ENCODE peak calls at places on chromosomes 1 and 21, in ten cellular contexts. One of them, this sample, is unnamed.

GRCh38 chr1:228236744-228237143 is 28.9 kb downstream of the OBSCN start:
- DNase-seq in fibroblast of lung: peak
- DNase-seq in osteoblast: peak
- DNase-seq in lower leg skin: peak
- DNase-seq in adrenal gland: peak
- DNase-seq in psoas muscle: no peak
- DNase-seq in RWPE1: peak
- DNase-seq in B cell: no peak
- DNase-seq in glutamatergic neuron: no peak
- DNase-seq in GM20000: peak
- DNase-seq in this sample: no peak

GRCh38 chr1:243438815-243439214 is 183.0 kb downstream of the SDCCAG8 start:
- DNase-seq in glutamatergic neuron: no peak
- DNase-seq in osteoblast: no peak
- DNase-seq in adrenal gland: no peak
- DNase-seq in RWPE1: no peak
- DNase-seq in fibroblast of lung: peak
- DNase-seq in psoas muscle: no peak
- DNase-seq in lower leg skin: no peak
- DNase-seq in B cell: no peak
- DNase-seq in GM20000: no peak
- DNase-seq in this sample: no peak

GRCh38 chr21:43194303-43195130 is 25.7 kb downstream of the CRYAA start:
- DNase-seq in adrenal gland: no peak
- DNase-seq in osteoblast: peak
- DNase-seq in lower leg skin: peak
- DNase-seq in glutamatergic neuron: no peak
- DNase-seq in psoas muscle: no peak
- DNase-seq in fibroblast of lung: no peak
- DNase-seq in B cell: no peak
- DNase-seq in RWPE1: no peak
- DNase-seq in GM20000: peak
- DNase-seq in this sample: no peak

GRCh38 chr1:50080904-50081586 is 27.7 kb upstream of the ELAVL4 start:
- DNase-seq in fibroblast of lung: peak
- DNase-seq in RWPE1: no peak
- DNase-seq in GM20000: peak
- DNase-seq in B cell: no peak
- DNase-seq in lower leg skin: no peak
- DNase-seq in glutamatergic neuron: peak
- DNase-seq in psoas muscle: no peak
- DNase-seq in osteoblast: no peak
- DNase-seq in adrenal gland: peak
- DNase-seq in this sample: no peak

GRCh38 chr1:9553736-9554144 is 14.5 kb downstream of the SLC25A33 start:
- DNase-seq in adrenal gland: no peak
- DNase-seq in B cell: no peak
- DNase-seq in psoas muscle: no peak
- DNase-seq in lower leg skin: no peak
- DNase-seq in RWPE1: no peak
- DNase-seq in fibroblast of lung: no peak
- DNase-seq in glutamatergic neuron: no peak
- DNase-seq in osteoblast: no peak
- DNase-seq in GM20000: no peak
- DNase-seq in this sample: no peak

GRCh38 chr1:153428073-153428638 is 11.8 kb downstream of the S100A7A start:
- DNase-seq in RWPE1: no peak
- DNase-seq in fibroblast of lung: no peak
- DNase-seq in psoas muscle: no peak
- DNase-seq in adrenal gland: no peak
- DNase-seq in GM20000: no peak
- DNase-seq in osteoblast: no peak
- DNase-seq in lower leg skin: peak
- DNase-seq in B cell: no peak
- DNase-seq in glutamatergic neuron: no peak
- DNase-seq in this sample: no peak

GRCh38 chr1:92822907-92823306 is 8.9 kb upstream of the RPL5 start:
- DNase-seq in glutamatergic neuron: no peak
- DNase-seq in psoas muscle: no peak
- DNase-seq in adrenal gland: peak
- DNase-seq in osteoblast: no peak
- DNase-seq in RWPE1: no peak
- DNase-seq in fibroblast of lung: peak
- DNase-seq in B cell: no peak
- DNase-seq in lower leg skin: no peak
- DNase-seq in GM20000: no peak
- DNase-seq in this sample: no peak

GRCh38 chr1:213615226-213615881 is 372.4 kb upstream of the PROX1 start:
- DNase-seq in RWPE1: no peak
- DNase-seq in GM20000: no peak
- DNase-seq in psoas muscle: no peak
- DNase-seq in osteoblast: no peak
- DNase-seq in B cell: no peak
- DNase-seq in lower leg skin: no peak
- DNase-seq in fibroblast of lung: no peak
- DNase-seq in glutamatergic neuron: no peak
- DNase-seq in adrenal gland: no peak
- DNase-seq in this sample: no peak

DNA sequence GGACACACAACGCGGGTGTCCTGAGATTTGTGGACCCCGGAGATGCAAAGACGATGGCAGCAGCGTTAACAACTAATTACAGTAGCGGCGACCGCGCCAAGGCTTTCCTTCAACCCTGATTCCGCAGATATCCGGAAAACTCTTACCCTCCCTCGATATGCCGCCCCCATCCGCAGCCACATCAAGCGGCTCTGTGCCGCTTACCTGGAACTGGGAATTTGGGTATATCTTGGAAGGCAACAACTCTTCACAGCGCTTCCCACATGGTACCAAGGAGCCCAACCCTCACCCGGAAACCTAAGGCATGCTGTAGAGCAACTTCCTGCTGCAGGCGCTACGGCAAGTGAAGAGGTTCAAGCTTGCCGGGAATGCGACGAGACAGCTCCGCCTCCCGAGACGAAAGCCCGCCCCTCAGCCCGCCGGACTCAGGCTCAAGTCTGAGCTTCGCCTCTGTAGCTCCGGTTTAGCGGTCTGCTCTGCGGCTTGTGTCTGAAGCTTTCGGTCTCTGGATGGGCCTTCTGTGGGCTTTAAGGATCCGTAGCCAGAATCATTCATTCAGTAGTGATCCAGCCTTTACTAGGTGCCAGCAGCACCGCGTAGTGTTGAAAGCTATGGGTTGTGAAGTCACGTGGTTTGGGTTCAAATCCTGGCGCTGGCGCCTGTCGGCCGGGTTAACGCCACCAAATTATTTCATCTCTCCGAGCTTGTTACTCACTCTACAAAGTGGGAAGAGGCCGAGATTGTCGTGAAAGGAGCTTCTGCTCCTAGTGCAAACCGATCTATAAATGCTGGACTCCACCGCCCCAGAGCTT is at the start of gene HEATR1:
- DNase-seq in glutamatergic neuron: peak
- DNase-seq in osteoblast: peak
- DNase-seq in psoas muscle: peak
- DNase-seq in GM20000: peak
- DNase-seq in adrenal gland: peak
- DNase-seq in RWPE1: peak
- DNase-seq in fibroblast of lung: peak
- DNase-seq in lower leg skin: peak
- DNase-seq in B cell: peak
- DNase-seq in this sample: peak
- TF ChIP-seq CTCF in glutamatergic neuron: no peak
- TF ChIP-seq CTCF in osteoblast: no peak
- TF ChIP-seq CTCF in psoas muscle: no peak
- TF ChIP-seq CTCF in GM20000: no peak
- TF ChIP-seq CTCF in adrenal gland: no peak
- TF ChIP-seq CTCF in RWPE1: no peak
- TF ChIP-seq CTCF in fibroblast of lung: peak
- TF ChIP-seq CTCF in lower leg skin: no peak
- TF ChIP-seq CTCF in B cell: no peak
- TF ChIP-seq CTCF in this sample: no peak

GRCh38 chr21:38652396-38652795 is 153.3 kb upstream of the ETS2 start:
- DNase-seq in lower leg skin: no peak
- DNase-seq in fibroblast of lung: no peak
- DNase-seq in osteoblast: no peak
- DNase-seq in glutamatergic neuron: no peak
- DNase-seq in psoas muscle: no peak
- DNase-seq in B cell: no peak
- DNase-seq in GM20000: no peak
- DNase-seq in RWPE1: no peak
- DNase-seq in adrenal gland: no peak
- DNase-seq in this sample: no peak

GRCh38 chr21:38659936-38660332 is 145.8 kb upstream of the ETS2 start:
- DNase-seq in B cell: no peak
- DNase-seq in glutamatergic neuron: no peak
- DNase-seq in lower leg skin: no peak
- DNase-seq in osteoblast: no peak
- DNase-seq in adrenal gland: no peak
- DNase-seq in GM20000: no peak
- DNase-seq in psoas muscle: no peak
- DNase-seq in fibroblast of lung: no peak
- DNase-seq in RWPE1: no peak
- DNase-seq in this sample: no peak

GRCh38 chr21:38649120-38649519 is 150.8 kb upstream of the ERG start:
- DNase-seq in adrenal gland: no peak
- DNase-seq in lower leg skin: no peak
- DNase-seq in osteoblast: no peak
- DNase-seq in B cell: no peak
- DNase-seq in GM20000: no peak
- DNase-seq in fibroblast of lung: no peak
- DNase-seq in psoas muscle: no peak
- DNase-seq in RWPE1: no peak
- DNase-seq in glutamatergic neuron: no peak
- DNase-seq in this sample: no peak

GRCh38 chr21:38651570-38651969 is 153.3 kb upstream of the ERG start:
- DNase-seq in fibroblast of lung: no peak
- DNase-seq in lower leg skin: no peak
- DNase-seq in psoas muscle: no peak
- DNase-seq in RWPE1: no peak
- DNase-seq in glutamatergic neuron: no peak
- DNase-seq in GM20000: no peak
- DNase-seq in osteoblast: no peak
- DNase-seq in B cell: no peak
- DNase-seq in adrenal gland: no peak
- DNase-seq in this sample: no peak

DNA sequence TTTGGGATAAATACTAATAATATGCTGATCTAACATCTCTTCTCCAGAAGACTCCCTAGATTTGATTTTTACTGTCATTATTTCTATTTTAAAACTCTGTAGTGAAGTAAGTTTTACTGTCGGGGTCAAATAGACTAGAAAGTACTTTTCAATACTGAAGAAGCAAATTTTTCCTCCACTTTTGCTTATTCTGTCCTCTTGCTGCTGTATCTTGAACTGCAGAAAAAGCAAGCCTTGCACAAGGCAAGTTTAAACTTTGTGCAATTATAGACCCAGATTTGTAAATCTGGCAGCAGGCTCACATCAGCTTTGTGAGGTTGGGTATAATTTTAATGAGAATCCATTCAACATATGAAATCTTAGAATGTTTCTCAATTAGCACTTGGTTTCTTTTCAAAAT is 151.1 kb upstream of the ETS2 start:
- DNase-seq in osteoblast: no peak
- DNase-seq in adrenal gland: no peak
- DNase-seq in RWPE1: no peak
- DNase-seq in GM20000: no peak
- DNase-seq in glutamatergic neuron: no peak
- DNase-seq in B cell: no peak
- DNase-seq in psoas muscle: no peak
- DNase-seq in lower leg skin: no peak
- DNase-seq in fibroblast of lung: no peak
- DNase-seq in this sample: no peak
- TF ChIP-seq CTCF in osteoblast: peak
- TF ChIP-seq CTCF in adrenal gland: no peak
- TF ChIP-seq CTCF in RWPE1: no peak
- TF ChIP-seq CTCF in GM20000: no peak
- TF ChIP-seq CTCF in glutamatergic neuron: no peak
- TF ChIP-seq CTCF in B cell: no peak
- TF ChIP-seq CTCF in psoas muscle: no peak
- TF ChIP-seq CTCF in lower leg skin: no peak
- TF ChIP-seq CTCF in fibroblast of lung: no peak
- TF ChIP-seq CTCF in this sample: no peak

GRCh38 chr21:37474342-37474741 is 107.8 kb downstream of the DYRK1A start:
- DNase-seq in adrenal gland: no peak
- DNase-seq in glutamatergic neuron: no peak
- DNase-seq in lower leg skin: no peak
- DNase-seq in osteoblast: no peak
- DNase-seq in GM20000: no peak
- DNase-seq in RWPE1: no peak
- DNase-seq in B cell: no peak
- DNase-seq in fibroblast of lung: no peak
- DNase-seq in psoas muscle: no peak
- DNase-seq in this sample: no peak

GRCh38 chr21:37483776-37484175 is 117.2 kb downstream of the DYRK1A start:
- DNase-seq in B cell: no peak
- DNase-seq in psoas muscle: no peak
- DNase-seq in adrenal gland: no peak
- DNase-seq in GM20000: no peak
- DNase-seq in fibroblast of lung: no peak
- DNase-seq in osteoblast: no peak
- DNase-seq in RWPE1: no peak
- DNase-seq in glutamatergic neuron: no peak
- DNase-seq in lower leg skin: no peak
- DNase-seq in this sample: no peak

GRCh38 chr21:37484535-37485474 is 118.2 kb downstream of the DYRK1A start:
- DNase-seq in B cell: no peak
- DNase-seq in lower leg skin: no peak
- DNase-seq in glutamatergic neuron: no peak
- DNase-seq in adrenal gland: no peak
- DNase-seq in psoas muscle: no peak
- DNase-seq in fibroblast of lung: no peak
- DNase-seq in GM20000: no peak
- DNase-seq in osteoblast: no peak
- DNase-seq in RWPE1: no peak
- DNase-seq in this sample: no peak

GRCh38 chr21:37475186-37475868 is 108.8 kb downstream of the DYRK1A start:
- DNase-seq in RWPE1: no peak
- DNase-seq in adrenal gland: no peak
- DNase-seq in B cell: no peak
- DNase-seq in glutamatergic neuron: no peak
- DNase-seq in psoas muscle: no peak
- DNase-seq in osteoblast: no peak
- DNase-seq in fibroblast of lung: no peak
- DNase-seq in GM20000: no peak
- DNase-seq in lower leg skin: no peak
- DNase-seq in this sample: no peak

GRCh38 chr21:37478821-37479220 is 112.2 kb downstream of the DYRK1A start:
- DNase-seq in RWPE1: no peak
- DNase-seq in adrenal gland: no peak
- DNase-seq in glutamatergic neuron: no peak
- DNase-seq in B cell: no peak
- DNase-seq in lower leg skin: no peak
- DNase-seq in osteoblast: no peak
- DNase-seq in psoas muscle: no peak
- DNase-seq in fibroblast of lung: no peak
- DNase-seq in GM20000: no peak
- DNase-seq in this sample: no peak
- TF ChIP-seq CTCF in RWPE1: no peak
- TF ChIP-seq CTCF in adrenal gland: no peak
- TF ChIP-seq CTCF in glutamatergic neuron: no peak
- TF ChIP-seq CTCF in B cell: no peak
- TF ChIP-seq CTCF in lower leg skin: no peak
- TF ChIP-seq CTCF in osteoblast: no peak
- TF ChIP-seq CTCF in psoas muscle: no peak
- TF ChIP-seq CTCF in fibroblast of lung: no peak
- TF ChIP-seq CTCF in GM20000: no peak
- TF ChIP-seq CTCF in this sample: no peak

DNA sequence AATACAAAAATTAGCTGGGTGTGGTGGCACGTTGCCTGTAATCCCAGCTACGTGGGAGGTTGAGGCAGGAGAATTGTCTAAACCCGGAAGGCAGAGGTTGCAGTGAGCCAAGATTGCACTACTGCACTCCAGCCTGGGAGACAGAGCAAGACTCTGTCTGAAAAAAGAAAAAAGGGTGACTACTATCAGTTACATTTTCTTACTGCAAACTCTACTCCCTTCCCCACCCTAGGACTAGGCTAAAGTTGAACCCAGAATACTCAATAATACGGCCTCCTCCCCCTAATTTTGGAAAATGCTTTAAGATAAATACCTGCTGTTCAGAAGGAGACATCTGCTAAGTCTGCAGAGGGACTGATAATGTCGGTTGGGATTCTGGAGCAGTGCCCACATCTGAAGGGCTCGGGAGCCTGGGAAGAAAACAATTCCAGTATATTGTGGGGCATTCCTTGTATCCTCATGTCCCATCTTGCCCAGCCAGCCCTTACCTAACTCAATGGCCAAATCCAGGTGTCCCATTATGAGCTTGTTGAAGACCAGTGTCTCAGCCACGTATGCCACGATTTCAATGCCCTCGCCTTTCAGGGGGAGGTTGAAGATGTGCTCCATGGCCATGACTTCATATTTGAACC is 89.7 kb downstream of the ADCY10 start:
- DNase-seq in osteoblast: peak
- DNase-seq in RWPE1: no peak
- DNase-seq in lower leg skin: peak
- DNase-seq in adrenal gland: no peak
- DNase-seq in B cell: no peak
- DNase-seq in GM20000: no peak
- DNase-seq in fibroblast of lung: no peak
- DNase-seq in glutamatergic neuron: no peak
- DNase-seq in psoas muscle: no peak
- DNase-seq in this sample: no peak
- TF ChIP-seq CTCF in osteoblast: no peak
- TF ChIP-seq CTCF in RWPE1: no peak
- TF ChIP-seq CTCF in lower leg skin: no peak
- TF ChIP-seq CTCF in adrenal gland: no peak
- TF ChIP-seq CTCF in B cell: no peak
- TF ChIP-seq CTCF in GM20000: no peak
- TF ChIP-seq CTCF in fibroblast of lung: no peak
- TF ChIP-seq CTCF in glutamatergic neuron: no peak
- TF ChIP-seq CTCF in psoas muscle: no peak
- TF ChIP-seq CTCF in this sample: no peak